ENCODE peak calls at places on chromosomes 1 and 21, in eight cellular contexts. One of them, this sample, is unnamed.

GRCh38 chr1:1157033-1157365 is 16.7 kb upstream of the TTLL10 start:
- DNase-seq in ovary: no peak
- DNase-seq in CD4-positive, alpha-beta T cell: no peak
- DNase-seq in psoas muscle: no peak
- DNase-seq in choroid plexus epithelial cell: no peak
- DNase-seq in hepatocyte: no peak
- DNase-seq in esophagus squamous epithelium: no peak
- DNase-seq in astrocyte of the cerebellum: no peak
- DNase-seq in this sample: no peak

GRCh38 chr1:11984559-11984958 is 4.3 kb downstream of the MFN2 start:
- DNase-seq in ovary: no peak
- DNase-seq in CD4-positive, alpha-beta T cell: no peak
- DNase-seq in psoas muscle: no peak
- DNase-seq in choroid plexus epithelial cell: no peak
- DNase-seq in hepatocyte: peak
- DNase-seq in esophagus squamous epithelium: no peak
- DNase-seq in astrocyte of the cerebellum: no peak
- DNase-seq in this sample: no peak

GRCh38 chr1:214022229-214022791 is 34.5 kb downstream of the PROX1 start:
- DNase-seq in ovary: no peak
- DNase-seq in CD4-positive, alpha-beta T cell: no peak
- DNase-seq in psoas muscle: no peak
- DNase-seq in choroid plexus epithelial cell: no peak
- DNase-seq in hepatocyte: no peak
- DNase-seq in esophagus squamous epithelium: no peak
- DNase-seq in astrocyte of the cerebellum: no peak
- DNase-seq in this sample: no peak

GRCh38 chr1:114756009-114756892 is 1.5 kb downstream of the CSDE1 start:
- DNase-seq in ovary: no peak
- DNase-seq in CD4-positive, alpha-beta T cell: no peak
- DNase-seq in psoas muscle: no peak
- DNase-seq in choroid plexus epithelial cell: peak
- DNase-seq in hepatocyte: no peak
- DNase-seq in esophagus squamous epithelium: no peak
- DNase-seq in astrocyte of the cerebellum: no peak
- DNase-seq in this sample: no peak

GRCh38 chr1:63833346-63834065 is 59.7 kb downstream of the ROR1 start:
- DNase-seq in ovary: no peak
- DNase-seq in CD4-positive, alpha-beta T cell: no peak
- DNase-seq in psoas muscle: no peak
- DNase-seq in choroid plexus epithelial cell: no peak
- DNase-seq in hepatocyte: no peak
- DNase-seq in esophagus squamous epithelium: no peak
- DNase-seq in astrocyte of the cerebellum: no peak
- DNase-seq in this sample: no peak

GRCh38 chr1:191578281-191578680 is 580.0 kb upstream of the RGS18 start:
- DNase-seq in ovary: no peak
- DNase-seq in CD4-positive, alpha-beta T cell: no peak
- DNase-seq in psoas muscle: no peak
- DNase-seq in choroid plexus epithelial cell: no peak
- DNase-seq in hepatocyte: no peak
- DNase-seq in esophagus squamous epithelium: no peak
- DNase-seq in astrocyte of the cerebellum: no peak
- DNase-seq in this sample: no peak

GRCh38 chr1:205920159-205920558 is 23.1 kb downstream of the SLC26A9 start:
- DNase-seq in ovary: no peak
- DNase-seq in CD4-positive, alpha-beta T cell: no peak
- DNase-seq in psoas muscle: peak
- DNase-seq in choroid plexus epithelial cell: peak
- DNase-seq in hepatocyte: no peak
- DNase-seq in esophagus squamous epithelium: no peak
- DNase-seq in astrocyte of the cerebellum: no peak
- DNase-seq in this sample: no peak

GRCh38 chr1:151718011-151718431 is 1.4 kb upstream of the CELF3 start:
- DNase-seq in ovary: no peak
- DNase-seq in CD4-positive, alpha-beta T cell: no peak
- DNase-seq in psoas muscle: no peak
- DNase-seq in choroid plexus epithelial cell: peak
- DNase-seq in hepatocyte: no peak
- DNase-seq in esophagus squamous epithelium: no peak
- DNase-seq in astrocyte of the cerebellum: no peak
- DNase-seq in this sample: no peak

GRCh38 chr1:208088319-208088718 is 155.9 kb downstream of the PLXNA2 start:
- DNase-seq in ovary: no peak
- DNase-seq in CD4-positive, alpha-beta T cell: no peak
- DNase-seq in psoas muscle: no peak
- DNase-seq in choroid plexus epithelial cell: no peak
- DNase-seq in hepatocyte: no peak
- DNase-seq in esophagus squamous epithelium: no peak
- DNase-seq in astrocyte of the cerebellum: no peak
- DNase-seq in this sample: no peak

GRCh38 chr1:62070384-62071011 is 124.2 kb upstream of the L1TD1 start:
- DNase-seq in ovary: no peak
- DNase-seq in CD4-positive, alpha-beta T cell: no peak
- DNase-seq in psoas muscle: no peak
- DNase-seq in choroid plexus epithelial cell: peak
- DNase-seq in hepatocyte: no peak
- DNase-seq in esophagus squamous epithelium: no peak
- DNase-seq in astrocyte of the cerebellum: no peak
- DNase-seq in this sample: no peak

GRCh38 chr21:35257413-35257812 is 208.3 kb upstream of the RUNX1 start:
- DNase-seq in ovary: peak
- DNase-seq in CD4-positive, alpha-beta T cell: no peak
- DNase-seq in psoas muscle: peak
- DNase-seq in choroid plexus epithelial cell: peak
- DNase-seq in hepatocyte: peak
- DNase-seq in esophagus squamous epithelium: no peak
- DNase-seq in astrocyte of the cerebellum: peak
- DNase-seq in this sample: peak

GRCh38 chr21:26001356-26001755 is 169.2 kb downstream of the APP start:
- DNase-seq in ovary: no peak
- DNase-seq in CD4-positive, alpha-beta T cell: no peak
- DNase-seq in psoas muscle: no peak
- DNase-seq in choroid plexus epithelial cell: no peak
- DNase-seq in hepatocyte: no peak
- DNase-seq in esophagus squamous epithelium: no peak
- DNase-seq in astrocyte of the cerebellum: no peak
- DNase-seq in this sample: no peak
- TF ChIP-seq CTCF in ovary: no peak
- TF ChIP-seq CTCF in CD4-positive, alpha-beta T cell: no peak
- TF ChIP-seq CTCF in psoas muscle: no peak
- TF ChIP-seq CTCF in choroid plexus epithelial cell: no peak
- TF ChIP-seq CTCF in hepatocyte: no peak
- TF ChIP-seq CTCF in esophagus squamous epithelium: no peak
- TF ChIP-seq CTCF in astrocyte of the cerebellum: no peak
- TF ChIP-seq CTCF in this sample: no peak

GRCh38 chr1:118074101-118074500 is 110.9 kb downstream of the SPAG17 start:
- DNase-seq in ovary: no peak
- DNase-seq in CD4-positive, alpha-beta T cell: no peak
- DNase-seq in psoas muscle: no peak
- DNase-seq in choroid plexus epithelial cell: no peak
- DNase-seq in hepatocyte: no peak
- DNase-seq in esophagus squamous epithelium: no peak
- DNase-seq in astrocyte of the cerebellum: peak
- DNase-seq in this sample: no peak

GRCh38 chr1:118081387-118081786 is 103.6 kb downstream of the SPAG17 start:
- DNase-seq in ovary: no peak
- DNase-seq in CD4-positive, alpha-beta T cell: no peak
- DNase-seq in psoas muscle: no peak
- DNase-seq in choroid plexus epithelial cell: no peak
- DNase-seq in hepatocyte: peak
- DNase-seq in esophagus squamous epithelium: no peak
- DNase-seq in astrocyte of the cerebellum: no peak
- DNase-seq in this sample: no peak

GRCh38 chr1:118075116-118075515 is 109.9 kb downstream of the SPAG17 start:
- DNase-seq in ovary: no peak
- DNase-seq in CD4-positive, alpha-beta T cell: no peak
- DNase-seq in psoas muscle: no peak
- DNase-seq in choroid plexus epithelial cell: peak
- DNase-seq in hepatocyte: no peak
- DNase-seq in esophagus squamous epithelium: no peak
- DNase-seq in astrocyte of the cerebellum: no peak
- DNase-seq in this sample: no peak

GRCh38 chr1:118082984-118083383 is 102.0 kb downstream of the SPAG17 start:
- DNase-seq in ovary: no peak
- DNase-seq in CD4-positive, alpha-beta T cell: no peak
- DNase-seq in psoas muscle: no peak
- DNase-seq in choroid plexus epithelial cell: no peak
- DNase-seq in hepatocyte: no peak
- DNase-seq in esophagus squamous epithelium: no peak
- DNase-seq in astrocyte of the cerebellum: no peak
- DNase-seq in this sample: no peak

DNA sequence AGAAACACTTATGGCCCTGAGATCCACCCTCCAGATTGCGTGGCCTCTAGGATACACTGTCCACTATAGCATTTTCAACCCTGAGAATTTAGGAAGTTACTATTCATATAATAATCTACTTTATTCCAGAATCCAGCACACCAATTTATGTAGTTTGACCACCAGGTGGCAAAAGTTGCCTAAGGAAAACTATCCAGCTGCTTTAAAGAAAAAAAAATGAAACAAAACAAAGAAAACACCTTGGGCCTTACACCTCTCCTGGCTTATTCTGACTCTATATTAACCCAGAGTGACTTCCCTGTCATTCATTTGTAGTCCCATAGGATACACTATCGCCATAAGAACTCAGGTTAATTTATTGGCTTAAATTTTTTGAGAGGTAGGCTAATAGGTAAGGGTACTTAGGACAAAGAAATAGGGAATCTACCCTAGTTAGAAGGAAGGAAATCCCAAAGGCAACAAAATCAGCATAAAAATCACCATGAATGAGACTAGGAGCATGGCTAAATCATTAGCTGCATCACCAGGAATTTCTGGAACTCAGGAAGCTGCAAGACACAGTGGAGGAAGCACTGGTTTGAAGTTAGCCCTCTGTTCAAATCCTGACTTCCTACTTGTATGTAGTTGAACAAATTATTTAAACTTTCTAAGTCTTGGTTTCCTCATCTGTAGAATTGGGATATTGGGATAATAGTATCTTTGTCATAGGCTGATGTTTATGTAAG is 107.5 kb downstream of the SPAG17 start:
- DNase-seq in ovary: no peak
- DNase-seq in CD4-positive, alpha-beta T cell: no peak
- DNase-seq in psoas muscle: no peak
- DNase-seq in choroid plexus epithelial cell: peak
- DNase-seq in hepatocyte: peak
- DNase-seq in esophagus squamous epithelium: no peak
- DNase-seq in astrocyte of the cerebellum: peak
- DNase-seq in this sample: peak
- TF ChIP-seq CTCF in ovary: no peak
- TF ChIP-seq CTCF in CD4-positive, alpha-beta T cell: no peak
- TF ChIP-seq CTCF in psoas muscle: peak
- TF ChIP-seq CTCF in choroid plexus epithelial cell: peak
- TF ChIP-seq CTCF in hepatocyte: peak
- TF ChIP-seq CTCF in esophagus squamous epithelium: no peak
- TF ChIP-seq CTCF in astrocyte of the cerebellum: peak
- TF ChIP-seq CTCF in this sample: peak

GRCh38 chr1:81756872-81757271 is 43.9 kb upstream of the ADGRL2 start:
- DNase-seq in ovary: no peak
- DNase-seq in CD4-positive, alpha-beta T cell: no peak
- DNase-seq in psoas muscle: no peak
- DNase-seq in choroid plexus epithelial cell: peak
- DNase-seq in hepatocyte: no peak
- DNase-seq in esophagus squamous epithelium: no peak
- DNase-seq in astrocyte of the cerebellum: peak
- DNase-seq in this sample: no peak

GRCh38 chr1:81758213-81758612 is 42.5 kb upstream of the ADGRL2 start:
- DNase-seq in ovary: no peak
- DNase-seq in CD4-positive, alpha-beta T cell: no peak
- DNase-seq in psoas muscle: no peak
- DNase-seq in choroid plexus epithelial cell: peak
- DNase-seq in hepatocyte: peak
- DNase-seq in esophagus squamous epithelium: no peak
- DNase-seq in astrocyte of the cerebellum: no peak
- DNase-seq in this sample: no peak

GRCh38 chr1:81757398-81758020 is 43.2 kb upstream of the ADGRL2 start:
- DNase-seq in ovary: no peak
- DNase-seq in CD4-positive, alpha-beta T cell: no peak
- DNase-seq in psoas muscle: no peak
- DNase-seq in choroid plexus epithelial cell: no peak
- DNase-seq in hepatocyte: no peak
- DNase-seq in esophagus squamous epithelium: no peak
- DNase-seq in astrocyte of the cerebellum: no peak
- DNase-seq in this sample: peak

DNA sequence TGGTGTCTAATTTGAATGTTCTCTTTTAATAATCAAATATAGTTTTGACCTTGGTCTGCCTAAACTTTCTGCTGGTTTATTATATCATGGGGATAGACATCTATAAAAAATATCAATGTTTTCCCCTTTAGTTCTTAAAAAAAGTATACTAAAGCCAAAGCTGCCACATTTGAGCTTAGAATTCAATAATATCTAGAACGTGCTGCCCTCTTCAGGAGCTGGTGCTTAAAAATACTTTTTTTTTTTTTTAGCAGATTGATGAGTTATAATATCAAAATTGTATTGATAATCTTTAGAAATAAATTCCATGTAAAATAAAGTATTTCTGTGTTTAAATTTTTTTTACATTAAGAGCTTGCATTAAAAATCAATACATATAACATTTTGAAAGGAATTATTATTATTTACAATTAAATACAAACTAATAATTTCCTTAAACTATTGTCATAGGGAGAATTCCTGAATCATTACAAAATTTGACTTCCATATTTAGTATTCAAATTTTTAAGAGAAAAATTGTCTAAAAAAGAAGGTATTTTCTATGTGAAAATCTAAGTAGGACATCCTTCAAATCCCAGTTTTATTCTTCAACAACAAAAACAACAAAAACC is 40.1 kb upstream of the ADGRL2 start:
- DNase-seq in ovary: no peak
- DNase-seq in CD4-positive, alpha-beta T cell: no peak
- DNase-seq in psoas muscle: no peak
- DNase-seq in choroid plexus epithelial cell: peak
- DNase-seq in hepatocyte: peak
- DNase-seq in esophagus squamous epithelium: no peak
- DNase-seq in astrocyte of the cerebellum: peak
- DNase-seq in this sample: peak
- TF ChIP-seq CTCF in ovary: no peak
- TF ChIP-seq CTCF in CD4-positive, alpha-beta T cell: no peak
- TF ChIP-seq CTCF in psoas muscle: peak
- TF ChIP-seq CTCF in choroid plexus epithelial cell: peak
- TF ChIP-seq CTCF in hepatocyte: peak
- TF ChIP-seq CTCF in esophagus squamous epithelium: no peak
- TF ChIP-seq CTCF in astrocyte of the cerebellum: peak
- TF ChIP-seq CTCF in this sample: peak

GRCh38 chr1:200837931-200838571 is 34.7 kb upstream of the GPR25 start:
- DNase-seq in ovary: no peak
- DNase-seq in CD4-positive, alpha-beta T cell: no peak
- DNase-seq in psoas muscle: no peak
- DNase-seq in choroid plexus epithelial cell: peak
- DNase-seq in hepatocyte: no peak
- DNase-seq in esophagus squamous epithelium: no peak
- DNase-seq in astrocyte of the cerebellum: no peak
- DNase-seq in this sample: no peak
- TF ChIP-seq CTCF in ovary: no peak
- TF ChIP-seq CTCF in CD4-positive, alpha-beta T cell: peak
- TF ChIP-seq CTCF in psoas muscle: peak
- TF ChIP-seq CTCF in choroid plexus epithelial cell: peak
- TF ChIP-seq CTCF in hepatocyte: peak
- TF ChIP-seq CTCF in esophagus squamous epithelium: peak
- TF ChIP-seq CTCF in astrocyte of the cerebellum: no peak
- TF ChIP-seq CTCF in this sample: peak

This sample was measured in AG09319.